ENCODE peak calls at places on chromosome 21, in seven cellular contexts. One of them, this sample, is unnamed.

GRCh38 chr21:30058928-30059327 is 107.7 kb downstream of the CLDN17 start:
- DNase-seq in H1: no peak
- DNase-seq in K562: no peak
- DNase-seq in GM12878: no peak
- DNase-seq in HepG2: no peak
- DNase-seq in SK-N-SH: no peak
- DNase-seq in HCT116: no peak
- DNase-seq in this sample: no peak

GRCh38 chr21:32554832-32555436 is 30.4 kb downstream of the TCP10L start:
- DNase-seq in HCT116: no peak
- DNase-seq in GM12878: no peak
- DNase-seq in HepG2: no peak
- DNase-seq in SK-N-SH: no peak
- DNase-seq in K562: no peak
- DNase-seq in H1: no peak
- DNase-seq in this sample: no peak

GRCh38 chr21:46486481-46487000 is 27.9 kb downstream of the DIP2A start:
- DNase-seq in H1: no peak
- DNase-seq in K562: no peak
- DNase-seq in HepG2: no peak
- DNase-seq in HCT116: no peak
- DNase-seq in SK-N-SH: no peak
- DNase-seq in GM12878: no peak
- DNase-seq in this sample: no peak

GRCh38 chr21:30326390-30326789 is 6.3 kb upstream of the KRTAP26-1 start:
- DNase-seq in SK-N-SH: no peak
- DNase-seq in HCT116: no peak
- DNase-seq in GM12878: no peak
- DNase-seq in HepG2: no peak
- DNase-seq in H1: no peak
- DNase-seq in K562: no peak
- DNase-seq in this sample: no peak

GRCh38 chr21:33368576-33368975 is 34.6 kb upstream of the IFNGR2 start:
- DNase-seq in HepG2: no peak
- DNase-seq in HCT116: no peak
- DNase-seq in GM12878: no peak
- DNase-seq in H1: no peak
- DNase-seq in SK-N-SH: no peak
- DNase-seq in K562: no peak
- DNase-seq in this sample: no peak

GRCh38 chr21:32535616-32536015 is 49.7 kb downstream of the TCP10L start:
- DNase-seq in H1: no peak
- DNase-seq in SK-N-SH: no peak
- DNase-seq in GM12878: no peak
- DNase-seq in HepG2: no peak
- DNase-seq in HCT116: no peak
- DNase-seq in K562: no peak
- DNase-seq in this sample: no peak

GRCh38 chr21:31580866-31581276 is 78.6 kb upstream of the SOD1 start:
- DNase-seq in HCT116: peak
- DNase-seq in GM12878: peak
- DNase-seq in K562: peak
- DNase-seq in SK-N-SH: peak
- DNase-seq in HepG2: peak
- DNase-seq in H1: peak
- DNase-seq in this sample: peak

GRCh38 chr21:36516271-36516670 is 36.3 kb upstream of the CLDN14 start:
- DNase-seq in HepG2: no peak
- DNase-seq in HCT116: no peak
- DNase-seq in SK-N-SH: no peak
- DNase-seq in K562: no peak
- DNase-seq in H1: no peak
- DNase-seq in GM12878: no peak
- DNase-seq in this sample: no peak

GRCh38 chr21:46183910-46184624 is at the start of gene SPATC1L:
- DNase-seq in K562: peak
- DNase-seq in HepG2: peak
- DNase-seq in H1: peak
- DNase-seq in SK-N-SH: peak
- DNase-seq in GM12878: peak
- DNase-seq in HCT116: no peak
- DNase-seq in this sample: peak

GRCh38 chr21:44795342-44795741 is 6.3 kb downstream of the UBE2G2 start:
- DNase-seq in HepG2: no peak
- DNase-seq in K562: no peak
- DNase-seq in GM12878: no peak
- DNase-seq in H1: no peak
- DNase-seq in HCT116: no peak
- DNase-seq in SK-N-SH: no peak
- DNase-seq in this sample: no peak

GRCh38 chr21:37869661-37870060 is 46.6 kb downstream of the KCNJ6 start:
- DNase-seq in H1: no peak
- DNase-seq in HCT116: no peak
- DNase-seq in HepG2: no peak
- DNase-seq in K562: no peak
- DNase-seq in SK-N-SH: no peak
- DNase-seq in GM12878: no peak
- DNase-seq in this sample: no peak

GRCh38 chr21:37871121-37871862 is 45.0 kb downstream of the KCNJ6 start:
- DNase-seq in HepG2: no peak
- DNase-seq in GM12878: no peak
- DNase-seq in H1: no peak
- DNase-seq in SK-N-SH: no peak
- DNase-seq in K562: no peak
- DNase-seq in HCT116: no peak
- DNase-seq in this sample: no peak

GRCh38 chr21:37868896-37869295 is 47.4 kb downstream of the KCNJ6 start:
- DNase-seq in HepG2: no peak
- DNase-seq in H1: no peak
- DNase-seq in GM12878: no peak
- DNase-seq in HCT116: no peak
- DNase-seq in SK-N-SH: no peak
- DNase-seq in K562: no peak
- DNase-seq in this sample: no peak

GRCh38 chr21:37868446-37868845 is 47.8 kb downstream of the KCNJ6 start:
- DNase-seq in HepG2: no peak
- DNase-seq in GM12878: no peak
- DNase-seq in H1: no peak
- DNase-seq in SK-N-SH: no peak
- DNase-seq in K562: no peak
- DNase-seq in HCT116: no peak
- DNase-seq in this sample: no peak

DNA sequence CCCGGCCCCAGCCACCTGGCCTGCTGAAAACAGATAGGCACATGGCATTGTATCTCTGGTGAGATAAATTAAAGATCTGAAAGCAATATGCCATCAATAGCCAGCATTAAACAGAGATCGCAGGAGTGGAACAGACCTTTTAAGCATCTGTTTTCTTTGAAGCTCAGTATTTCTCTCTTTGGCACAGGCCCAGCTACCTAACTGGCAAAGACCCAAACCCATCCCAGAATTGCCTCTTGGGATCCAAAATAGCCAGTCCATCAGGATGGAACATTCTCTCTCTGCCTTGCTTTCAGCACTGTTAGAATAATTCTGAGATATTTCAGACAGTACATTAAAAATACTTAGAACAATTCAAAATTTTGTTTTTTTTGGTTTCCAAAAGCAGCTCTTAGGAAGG is 46.0 kb downstream of the KCNJ6 start:
- DNase-seq in HCT116: no peak
- DNase-seq in HepG2: no peak
- DNase-seq in SK-N-SH: no peak
- DNase-seq in GM12878: no peak
- DNase-seq in K562: no peak
- DNase-seq in H1: no peak
- DNase-seq in this sample: no peak
- TF ChIP-seq JUND in HCT116: no peak
- TF ChIP-seq JUND in HepG2: no peak
- TF ChIP-seq JUND in SK-N-SH: no peak
- TF ChIP-seq JUND in GM12878: no peak
- TF ChIP-seq JUND in K562: no peak
- TF ChIP-seq JUND in H1: no peak
- TF ChIP-seq JUND in this sample: no peak

GRCh38 chr21:17348357-17348756 is 164.5 kb upstream of the CXADR start:
- DNase-seq in H1: no peak
- DNase-seq in HCT116: no peak
- DNase-seq in HepG2: peak
- DNase-seq in K562: no peak
- DNase-seq in SK-N-SH: no peak
- DNase-seq in GM12878: no peak
- DNase-seq in this sample: no peak

GRCh38 chr21:17351766-17352165 is 161.1 kb upstream of the CXADR start:
- DNase-seq in H1: no peak
- DNase-seq in SK-N-SH: no peak
- DNase-seq in HCT116: no peak
- DNase-seq in K562: no peak
- DNase-seq in HepG2: no peak
- DNase-seq in GM12878: no peak
- DNase-seq in this sample: no peak

GRCh38 chr21:17348849-17349248 is 164.0 kb upstream of the CXADR start:
- DNase-seq in H1: no peak
- DNase-seq in HCT116: no peak
- DNase-seq in K562: no peak
- DNase-seq in HepG2: no peak
- DNase-seq in GM12878: no peak
- DNase-seq in SK-N-SH: no peak
- DNase-seq in this sample: no peak

GRCh38 chr21:17352937-17353655 is 159.7 kb upstream of the CXADR start:
- DNase-seq in SK-N-SH: no peak
- DNase-seq in HepG2: no peak
- DNase-seq in HCT116: no peak
- DNase-seq in GM12878: no peak
- DNase-seq in K562: no peak
- DNase-seq in H1: no peak
- DNase-seq in this sample: no peak
- TF ChIP-seq JUND in SK-N-SH: no peak
- TF ChIP-seq JUND in HepG2: no peak
- TF ChIP-seq JUND in HCT116: no peak
- TF ChIP-seq JUND in GM12878: no peak
- TF ChIP-seq JUND in K562: no peak
- TF ChIP-seq JUND in H1: no peak
- TF ChIP-seq JUND in this sample: no peak

DNA sequence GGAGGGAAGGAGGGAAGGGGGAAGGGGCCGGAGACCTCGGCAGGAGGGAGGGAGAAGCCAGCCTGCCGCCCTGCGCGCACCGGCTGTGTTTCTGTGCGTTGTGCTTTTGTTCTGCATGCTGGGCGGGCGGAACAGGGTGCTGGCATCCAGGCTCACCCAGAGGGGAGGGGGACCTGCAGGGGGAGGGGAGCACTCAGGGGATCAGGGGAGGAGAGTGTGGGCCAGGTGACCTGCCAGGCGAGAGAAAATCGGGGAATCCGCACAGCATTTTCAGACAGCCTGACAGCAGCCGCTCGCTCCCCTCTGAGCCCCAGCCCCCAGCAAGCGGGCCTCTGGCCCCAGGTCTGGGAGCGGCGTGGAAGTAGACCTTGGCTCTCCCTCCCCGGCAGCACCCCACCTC is 54.7 kb downstream of the RIPK4 start:
- DNase-seq in GM12878: no peak
- DNase-seq in H1: no peak
- DNase-seq in HepG2: no peak
- DNase-seq in SK-N-SH: no peak
- DNase-seq in K562: no peak
- DNase-seq in HCT116: no peak
- DNase-seq in this sample: no peak
- TF ChIP-seq JUND in GM12878: no peak
- TF ChIP-seq JUND in H1: no peak
- TF ChIP-seq JUND in HepG2: no peak
- TF ChIP-seq JUND in SK-N-SH: no peak
- TF ChIP-seq JUND in K562: no peak
- TF ChIP-seq JUND in HCT116: no peak
- TF ChIP-seq JUND in this sample: no peak

GRCh38 chr21:34795152-34796141 is 126.7 kb downstream of the CLIC6 start:
- DNase-seq in H1: no peak
- DNase-seq in K562: no peak
- DNase-seq in SK-N-SH: no peak
- DNase-seq in GM12878: no peak
- DNase-seq in HepG2: peak
- DNase-seq in HCT116: peak
- DNase-seq in this sample: peak
- TF ChIP-seq JUND in H1: no peak
- TF ChIP-seq JUND in K562: no peak
- TF ChIP-seq JUND in SK-N-SH: no peak
- TF ChIP-seq JUND in GM12878: no peak
- TF ChIP-seq JUND in HepG2: no peak
- TF ChIP-seq JUND in HCT116: no peak
- TF ChIP-seq JUND in this sample: no peak

DNA sequence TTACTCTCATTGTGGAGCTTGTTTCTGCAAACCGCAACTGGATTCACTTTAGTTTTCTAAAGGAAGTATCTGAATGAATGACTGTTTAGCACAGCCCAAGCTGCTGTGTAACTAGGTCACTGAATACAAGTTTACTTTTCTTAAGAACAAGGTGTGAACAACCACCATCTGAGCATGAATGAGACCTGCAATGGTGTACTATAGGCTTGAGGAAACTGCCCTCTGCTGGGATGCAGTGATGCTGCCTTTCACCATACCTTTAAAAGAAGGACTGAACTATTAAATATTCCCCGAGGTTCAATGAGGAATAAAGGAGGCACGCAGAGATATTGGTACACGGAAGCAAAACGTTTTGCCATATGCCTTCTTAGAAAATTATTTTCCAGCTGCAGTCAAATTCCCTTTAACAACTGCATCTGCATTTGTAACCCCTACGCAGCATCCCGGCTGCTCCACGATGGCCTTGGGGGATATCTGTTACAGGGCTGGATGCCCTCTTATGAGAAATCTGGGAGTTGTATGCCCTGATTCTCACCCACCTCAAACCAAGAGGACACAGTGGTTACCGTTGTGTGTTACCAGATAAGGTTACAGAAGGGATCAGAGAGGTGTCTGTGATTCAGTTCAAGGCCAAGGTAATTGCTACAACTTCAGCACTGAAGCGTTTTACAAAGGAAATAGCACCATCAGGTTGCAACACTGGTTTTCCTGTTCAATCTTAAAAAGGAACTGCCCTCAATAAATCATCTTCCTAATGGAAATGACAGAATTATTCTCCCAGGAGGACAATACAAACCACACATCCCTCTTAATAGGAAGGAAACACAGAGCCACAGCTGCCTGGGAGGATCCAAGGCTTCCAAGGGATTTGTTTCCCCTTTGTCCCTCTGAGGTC is 470.5 kb downstream of the LTN1 start:
- DNase-seq in HCT116: no peak
- DNase-seq in GM12878: no peak
- DNase-seq in K562: no peak
- DNase-seq in HepG2: no peak
- DNase-seq in H1: no peak
- DNase-seq in SK-N-SH: peak
- DNase-seq in this sample: no peak
- TF ChIP-seq JUND in HCT116: no peak
- TF ChIP-seq JUND in GM12878: no peak
- TF ChIP-seq JUND in K562: no peak
- TF ChIP-seq JUND in HepG2: no peak
- TF ChIP-seq JUND in H1: no peak
- TF ChIP-seq JUND in SK-N-SH: no peak
- TF ChIP-seq JUND in this sample: no peak